ENCODE peak calls at places on chromosome 1, in five cellular contexts. M is GM04504, Q is amygdala, F is HT1080, B is K562. K is an unnamed sample.

GRCh38 chr1:10785855-10786638 is 10.4 kb downstream of the CASZ1 start:
- DNase-seq in F (no peak), B (no peak), Q (no peak), M (no peak), K (no peak)

GRCh38 chr1:179231923-179232322 is 2.4 kb upstream of the ABL2 start:
- DNase-seq in B (peak; percentile 24), F (peak; percentile 45), Q (no peak), M (no peak), K (no peak)

GRCh38 chr1:225635649-225636048 is 17.3 kb downstream of the ENAH start:
- DNase-seq in Q (no peak), F (no peak), B (no peak), M (no peak), K (no peak)

GRCh38 chr1:907611-908451 is 15.9 kb upstream of the SAMD11 start:
- DNase-seq in F (no peak), Q (no peak), M (no peak), B (no peak), K (no peak)

GRCh38 chr1:113207019-113207418 is 134.0 kb downstream of the LRIG2 start:
- DNase-seq in Q (no peak), B (no peak), F (peak; percentile 9), M (no peak), K (no peak)

GRCh38 chr1:67683306-67683705 is 1.7 kb upstream of the GADD45A start:
- DNase-seq in Q (no peak), M (no peak), F (peak; percentile 70), B (no peak), K (no peak)

GRCh38 chr1:205141236-205142104 is 19.7 kb upstream of the RBBP5 start:
- DNase-seq in B (peak; percentile 77), M (peak; percentile 61), Q (peak; percentile 39), F (peak; percentile 78), K (peak; percentile 64)

GRCh38 chr1:218847089-218847768 is 326.4 kb upstream of the LYPLAL1 start:
- DNase-seq in M (no peak), Q (no peak), F (no peak), B (no peak), K (no peak)

GRCh38 chr1:230641900-230642262 is 400 bp upstream of the COG2 start:
- DNase-seq in B (no peak), Q (no peak), F (no peak), M (no peak), K (no peak)

GRCh38 chr1:248239478-248239877 is 8.3 kb downstream of the OR2M4 start:
- DNase-seq in B (no peak), F (no peak), M (no peak), Q (no peak), K (no peak)

GRCh38 chr1:234662148-234662547 is 52.2 kb upstream of the IRF2BP2 start:
- DNase-seq in M (no peak), Q (no peak), B (no peak), F (no peak), K (no peak)

GRCh38 chr1:205285391-205286101 is 36.0 kb downstream of the NUAK2 start:
- DNase-seq in Q (no peak), M (no peak), B (no peak), F (no peak), K (no peak)

GRCh38 chr1:85366391-85366790 is 90.0 kb upstream of the BCL10 start:
- DNase-seq in F (peak; percentile 84), M (peak; percentile 64), Q (no peak), B (no peak), K (peak; percentile 61)

GRCh38 chr1:24966724-24967346 is 36.8 kb upstream of the RUNX3 start:
- DNase-seq in F (peak; percentile 82), B (peak; percentile 57), Q (no peak), M (peak; percentile 54), K (no peak)